ENCODE peak calls at places on chromosomes 4 and X, in six cellular contexts. One of them, this sample, is unnamed.

GRCh38 chr4:328729-329128 is 8.9 kb upstream of the ZNF141 start:
- DNase-seq in OCI-LY7: no peak
- DNase-seq in choroid plexus epithelial cell: no peak
- DNase-seq in heart right ventricle: no peak
- DNase-seq in AG09319: no peak
- DNase-seq in WTC11: no peak
- DNase-seq in this sample: no peak

GRCh38 chr4:70996014-70996353 is 2.5 kb downstream of the DCK start:
- DNase-seq in OCI-LY7: peak
- DNase-seq in choroid plexus epithelial cell: no peak
- DNase-seq in heart right ventricle: no peak
- DNase-seq in AG09319: no peak
- DNase-seq in WTC11: no peak
- DNase-seq in this sample: no peak

GRCh38 chr4:65799513-65799912 is 129.2 kb upstream of the EPHA5 start:
- DNase-seq in OCI-LY7: no peak
- DNase-seq in choroid plexus epithelial cell: no peak
- DNase-seq in heart right ventricle: no peak
- DNase-seq in AG09319: no peak
- DNase-seq in WTC11: no peak
- DNase-seq in this sample: no peak

GRCh38 chr4:140113653-140114052 is 40.3 kb downstream of the MAML3 start:
- DNase-seq in OCI-LY7: no peak
- DNase-seq in choroid plexus epithelial cell: no peak
- DNase-seq in heart right ventricle: no peak
- DNase-seq in AG09319: no peak
- DNase-seq in WTC11: no peak
- DNase-seq in this sample: no peak

GRCh38 chrX:69293776-69294601 is 128.7 kb upstream of the PJA1 start:
- DNase-seq in OCI-LY7: no peak
- DNase-seq in choroid plexus epithelial cell: no peak
- DNase-seq in heart right ventricle: no peak
- DNase-seq in AG09319: no peak
- DNase-seq in WTC11: no peak
- DNase-seq in this sample: no peak

GRCh38 chrX:130176354-130176776 is 4.6 kb downstream of the RAB33A start:
- DNase-seq in OCI-LY7: peak
- DNase-seq in choroid plexus epithelial cell: no peak
- DNase-seq in heart right ventricle: no peak
- DNase-seq in AG09319: no peak
- DNase-seq in WTC11: no peak
- DNase-seq in this sample: no peak

GRCh38 chrX:111687305-111687704 is 6.3 kb downstream of the ALG13 start:
- DNase-seq in OCI-LY7: no peak
- DNase-seq in choroid plexus epithelial cell: no peak
- DNase-seq in heart right ventricle: no peak
- DNase-seq in AG09319: no peak
- DNase-seq in WTC11: no peak
- DNase-seq in this sample: no peak

GRCh38 chr4:173509031-173510001 is 20.7 kb downstream of the HAND2 start:
- DNase-seq in OCI-LY7: no peak
- DNase-seq in choroid plexus epithelial cell: no peak
- DNase-seq in heart right ventricle: peak
- DNase-seq in AG09319: no peak
- DNase-seq in WTC11: no peak
- DNase-seq in this sample: no peak

GRCh38 chr4:8385106-8385505 is 55.4 kb downstream of the ACOX3 start:
- DNase-seq in OCI-LY7: no peak
- DNase-seq in choroid plexus epithelial cell: no peak
- DNase-seq in heart right ventricle: no peak
- DNase-seq in AG09319: no peak
- DNase-seq in WTC11: no peak
- DNase-seq in this sample: no peak

GRCh38 chrX:13747836-13748235 is 13.3 kb downstream of the OFD1 start:
- DNase-seq in OCI-LY7: peak
- DNase-seq in choroid plexus epithelial cell: peak
- DNase-seq in heart right ventricle: no peak
- DNase-seq in AG09319: peak
- DNase-seq in WTC11: peak
- DNase-seq in this sample: peak

GRCh38 chr4:84492737-84493091 is 6.4 kb downstream of the NKX6-1 start:
- DNase-seq in OCI-LY7: no peak
- DNase-seq in choroid plexus epithelial cell: no peak
- DNase-seq in heart right ventricle: no peak
- DNase-seq in AG09319: no peak
- DNase-seq in WTC11: peak
- DNase-seq in this sample: no peak

GRCh38 chrX:150547511-150548115 is 20.8 kb upstream of the MTM1 start:
- DNase-seq in OCI-LY7: no peak
- DNase-seq in choroid plexus epithelial cell: peak
- DNase-seq in heart right ventricle: peak
- DNase-seq in AG09319: no peak
- DNase-seq in WTC11: peak
- DNase-seq in this sample: peak

GRCh38 chr4:1506956-1507721 is 100.9 kb upstream of the NKX1-1 start:
- DNase-seq in OCI-LY7: no peak
- DNase-seq in choroid plexus epithelial cell: no peak
- DNase-seq in heart right ventricle: no peak
- DNase-seq in AG09319: no peak
- DNase-seq in WTC11: peak
- DNase-seq in this sample: no peak
- TF ChIP-seq CTCF in OCI-LY7: no peak
- TF ChIP-seq CTCF in choroid plexus epithelial cell: no peak
- TF ChIP-seq CTCF in heart right ventricle: no peak
- TF ChIP-seq CTCF in AG09319: no peak
- TF ChIP-seq CTCF in WTC11: no peak
- TF ChIP-seq CTCF in this sample: no peak

DNA sequence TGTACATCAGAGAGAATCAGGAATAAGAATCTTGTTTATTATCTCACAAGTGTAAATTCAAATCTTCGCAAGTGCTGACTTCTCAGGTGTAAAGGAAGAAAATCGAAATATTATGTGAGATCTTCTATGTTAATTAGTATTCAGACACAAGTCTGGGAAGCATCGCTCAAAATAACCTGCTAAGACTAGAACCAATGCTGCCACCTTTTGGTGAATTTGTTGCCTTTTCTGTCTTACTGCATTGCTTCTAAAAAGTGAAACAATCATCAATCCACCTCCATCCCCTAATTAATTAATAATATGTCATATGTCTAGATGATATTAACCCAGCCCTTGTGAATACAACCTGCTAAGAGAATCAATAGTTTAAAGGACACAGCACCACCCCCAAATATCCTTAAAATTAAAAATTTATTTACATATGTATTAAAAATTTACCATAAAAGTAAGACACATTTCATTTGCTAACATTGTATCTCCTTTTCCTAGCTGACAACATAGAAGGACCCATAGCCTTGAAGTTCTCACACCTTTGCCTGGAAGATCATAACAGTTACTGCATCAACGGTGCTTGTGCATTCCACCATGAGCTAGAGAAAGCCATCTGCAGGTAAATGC is 3.5 kb downstream of the EPGN start:
- DNase-seq in OCI-LY7: peak
- DNase-seq in choroid plexus epithelial cell: peak
- DNase-seq in heart right ventricle: no peak
- DNase-seq in AG09319: peak
- DNase-seq in WTC11: no peak
- DNase-seq in this sample: peak
- TF ChIP-seq CTCF in OCI-LY7: peak
- TF ChIP-seq CTCF in choroid plexus epithelial cell: peak
- TF ChIP-seq CTCF in heart right ventricle: peak
- TF ChIP-seq CTCF in AG09319: peak
- TF ChIP-seq CTCF in WTC11: no peak
- TF ChIP-seq CTCF in this sample: peak

GRCh38 chr4:2402053-2402452 is 16.4 kb downstream of the ZFYVE28 start:
- DNase-seq in OCI-LY7: no peak
- DNase-seq in choroid plexus epithelial cell: peak
- DNase-seq in heart right ventricle: peak
- DNase-seq in AG09319: no peak
- DNase-seq in WTC11: peak
- DNase-seq in this sample: peak
- TF ChIP-seq CTCF in OCI-LY7: no peak
- TF ChIP-seq CTCF in choroid plexus epithelial cell: no peak
- TF ChIP-seq CTCF in heart right ventricle: no peak
- TF ChIP-seq CTCF in AG09319: no peak
- TF ChIP-seq CTCF in WTC11: no peak
- TF ChIP-seq CTCF in this sample: peak

DNA sequence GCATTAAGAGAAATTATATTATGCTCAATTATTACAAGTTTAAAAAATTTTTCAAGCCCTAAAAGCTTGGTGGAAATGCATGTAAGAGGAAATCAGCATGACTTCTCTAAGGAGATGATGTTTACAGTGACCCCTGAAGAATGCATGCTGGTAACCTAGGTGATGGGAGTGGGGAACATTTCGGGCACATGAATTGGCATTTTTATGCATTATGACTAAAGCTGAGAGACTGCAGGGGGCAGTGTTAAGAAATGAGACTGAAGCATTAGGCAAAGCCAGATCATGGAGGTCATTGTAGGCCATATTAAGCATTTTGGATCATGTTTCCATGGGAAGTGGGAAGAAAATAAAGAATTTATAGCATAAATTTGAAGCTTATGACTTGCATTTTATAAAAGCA is 421.3 kb downstream of the FAT4 start:
- DNase-seq in OCI-LY7: no peak
- DNase-seq in choroid plexus epithelial cell: peak
- DNase-seq in heart right ventricle: no peak
- DNase-seq in AG09319: no peak
- DNase-seq in WTC11: no peak
- DNase-seq in this sample: peak
- TF ChIP-seq CTCF in OCI-LY7: peak
- TF ChIP-seq CTCF in choroid plexus epithelial cell: peak
- TF ChIP-seq CTCF in heart right ventricle: no peak
- TF ChIP-seq CTCF in AG09319: peak
- TF ChIP-seq CTCF in WTC11: no peak
- TF ChIP-seq CTCF in this sample: peak

GRCh38 chr4:153156263-153156662 is 48.0 kb upstream of the TRIM2 start:
- DNase-seq in OCI-LY7: peak
- DNase-seq in choroid plexus epithelial cell: peak
- DNase-seq in heart right ventricle: no peak
- DNase-seq in AG09319: no peak
- DNase-seq in WTC11: peak
- DNase-seq in this sample: no peak

GRCh38 chr4:153160856-153161598 is 43.2 kb upstream of the TRIM2 start:
- DNase-seq in OCI-LY7: no peak
- DNase-seq in choroid plexus epithelial cell: no peak
- DNase-seq in heart right ventricle: no peak
- DNase-seq in AG09319: no peak
- DNase-seq in WTC11: no peak
- DNase-seq in this sample: no peak

GRCh38 chr4:153159728-153160221 is 44.5 kb upstream of the TRIM2 start:
- DNase-seq in OCI-LY7: no peak
- DNase-seq in choroid plexus epithelial cell: peak
- DNase-seq in heart right ventricle: no peak
- DNase-seq in AG09319: no peak
- DNase-seq in WTC11: no peak
- DNase-seq in this sample: peak

GRCh38 chr4:153161599-153161971 is 42.7 kb upstream of the TRIM2 start:
- DNase-seq in OCI-LY7: no peak
- DNase-seq in choroid plexus epithelial cell: no peak
- DNase-seq in heart right ventricle: no peak
- DNase-seq in AG09319: no peak
- DNase-seq in WTC11: no peak
- DNase-seq in this sample: peak

DNA sequence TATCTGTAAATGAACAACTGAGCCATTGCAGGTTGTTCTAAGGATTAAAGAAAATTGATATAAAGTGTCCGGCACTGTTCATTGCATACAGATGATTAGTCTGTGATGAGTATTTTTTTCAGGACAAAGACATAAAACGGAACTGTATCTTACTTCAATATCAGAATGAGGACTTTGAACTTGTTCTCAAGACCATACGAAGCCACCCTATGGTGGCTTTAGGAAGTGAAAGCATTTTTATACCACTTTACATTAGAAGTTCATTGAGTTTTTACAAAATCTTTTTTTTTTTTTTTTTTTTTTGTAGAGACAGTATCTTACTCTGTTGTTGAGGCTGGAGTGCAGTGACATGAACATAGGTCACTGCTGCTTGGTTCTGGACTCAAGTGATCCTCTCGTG is 45.2 kb upstream of the TRIM2 start:
- DNase-seq in OCI-LY7: peak
- DNase-seq in choroid plexus epithelial cell: peak
- DNase-seq in heart right ventricle: no peak
- DNase-seq in AG09319: no peak
- DNase-seq in WTC11: no peak
- DNase-seq in this sample: no peak
- TF ChIP-seq CTCF in OCI-LY7: peak
- TF ChIP-seq CTCF in choroid plexus epithelial cell: no peak
- TF ChIP-seq CTCF in heart right ventricle: no peak
- TF ChIP-seq CTCF in AG09319: no peak
- TF ChIP-seq CTCF in WTC11: no peak
- TF ChIP-seq CTCF in this sample: peak

GRCh38 chrX:154715825-154716224 is 35.1 kb downstream of the GAB3 start:
- DNase-seq in OCI-LY7: no peak
- DNase-seq in choroid plexus epithelial cell: no peak
- DNase-seq in heart right ventricle: no peak
- DNase-seq in AG09319: no peak
- DNase-seq in WTC11: peak
- DNase-seq in this sample: no peak
- TF ChIP-seq CTCF in OCI-LY7: no peak
- TF ChIP-seq CTCF in choroid plexus epithelial cell: no peak
- TF ChIP-seq CTCF in heart right ventricle: no peak
- TF ChIP-seq CTCF in AG09319: no peak
- TF ChIP-seq CTCF in WTC11: no peak
- TF ChIP-seq CTCF in this sample: no peak

GRCh38 chrX:44203791-44204190 is 139.7 kb downstream of the EFHC2 start:
- DNase-seq in OCI-LY7: no peak
- DNase-seq in choroid plexus epithelial cell: peak
- DNase-seq in heart right ventricle: no peak
- DNase-seq in AG09319: no peak
- DNase-seq in WTC11: no peak
- DNase-seq in this sample: no peak
- TF ChIP-seq CTCF in OCI-LY7: peak
- TF ChIP-seq CTCF in choroid plexus epithelial cell: peak
- TF ChIP-seq CTCF in heart right ventricle: no peak
- TF ChIP-seq CTCF in AG09319: no peak
- TF ChIP-seq CTCF in WTC11: no peak
- TF ChIP-seq CTCF in this sample: peak

This sample was measured in astrocyte of the spinal cord.